ENCODE peak calls at places on chromosomes 1 and 21, in nine cellular contexts. S is GM23338, L is sigmoid colon, W is vagina, K is transverse colon, A is K562, H is suprapubic skin, Y is prostate gland, P is endothelial cell of umbilical vein. U is an unnamed sample.

GRCh38 chr1:23558140-23558871 is 995 bp downstream of the ID3 start:
- DNase-seq in P (peak), S (peak), K (peak), H (no peak), Y (peak), W (no peak), A (peak), L (peak), U (no peak)

GRCh38 chr21:44987301-44987885 is 47.6 kb downstream of the SLX9 start:
- DNase-seq in H (no peak), K (no peak), W (no peak), P (no peak), L (peak), S (no peak), Y (no peak), A (no peak), U (no peak)

GRCh38 chr1:43525995-43526394 is 4.7 kb upstream of the PTPRF start:
- DNase-seq in Y (no peak), S (no peak), K (no peak), A (no peak), W (no peak), L (no peak), H (no peak), P (no peak), U (no peak)

GRCh38 chr1:166975361-166976129 is at the start of gene ILDR2:
- DNase-seq in A (peak), S (peak), H (no peak), Y (peak), L (peak), P (peak), K (peak), W (no peak), U (peak)

GRCh38 chr1:187759934-187760333 is 931.2 kb downstream of the PLA2G4A start:
- DNase-seq in H (no peak), W (no peak), L (no peak), Y (no peak), A (no peak), S (no peak), K (no peak), P (no peak), U (no peak)

GRCh38 chr1:198380275-198380674 is 160.2 kb downstream of the ATP6V1G3 start:
- DNase-seq in W (no peak), K (no peak), H (no peak), A (no peak), Y (no peak), L (no peak), P (no peak), S (no peak), U (no peak)

GRCh38 chr1:88175120-88175630 is 508.9 kb upstream of the PKN2 start:
- DNase-seq in P (no peak), W (no peak), L (no peak), A (no peak), Y (no peak), H (no peak), S (peak), K (no peak), U (no peak)

GRCh38 chr1:16138772-16139221 is 17.1 kb downstream of the EPHA2 start:
- DNase-seq in L (no peak), A (no peak), P (peak), H (no peak), S (no peak), W (no peak), K (no peak), Y (no peak), U (no peak)

GRCh38 chr21:33414926-33415325 is 11.7 kb downstream of the IFNGR2 start:
- DNase-seq in L (no peak), P (no peak), S (no peak), Y (no peak), H (no peak), K (no peak), A (no peak), W (no peak), U (no peak)

GRCh38 chr1:2290171-2290578 is 62.1 kb downstream of the SKI start:
- DNase-seq in Y (no peak), P (no peak), L (no peak), K (no peak), H (no peak), W (no peak), A (peak), S (no peak), U (no peak)

GRCh38 chr1:226072347-226072746 is 9.8 kb downstream of the H3-3A start:
- DNase-seq in A (no peak), H (no peak), W (no peak), L (no peak), P (no peak), S (no peak), K (no peak), Y (no peak), U (no peak)

GRCh38 chr1:17260264-17260663 is 11.4 kb downstream of the PADI3 start:
- DNase-seq in P (no peak), Y (no peak), H (no peak), W (no peak), K (no peak), L (no peak), A (no peak), S (no peak), U (no peak)

GRCh38 chr1:59714966-59715365 is 99.8 kb upstream of the HOOK1 start:
- DNase-seq in H (no peak), L (no peak), S (no peak), P (no peak), K (no peak), Y (no peak), W (no peak), A (no peak), U (no peak)

GRCh38 chr1:178651742-178652141 is 73.3 kb upstream of the RALGPS2 start:
- DNase-seq in L (no peak), W (no peak), S (no peak), Y (no peak), K (no peak), H (no peak), P (no peak), A (no peak), U (no peak)

GRCh38 chr1:169529068-169529642 is 43.4 kb upstream of the SLC19A2 start:
- DNase-seq in H (no peak), A (no peak), S (peak), P (no peak), L (no peak), K (peak), Y (peak), W (no peak), U (no peak)

GRCh38 chr1:20086800-20087199 is 16.8 kb downstream of the PLA2G5 start:
- DNase-seq in S (no peak), L (no peak), K (no peak), Y (no peak), H (no peak), A (no peak), P (no peak), W (no peak), U (no peak)

GRCh38 chr1:203148127-203148526 is 20.6 kb downstream of the ADORA1 start:
- DNase-seq in P (no peak), L (no peak), A (peak), S (peak), H (no peak), W (no peak), Y (no peak), K (no peak), U (no peak)

GRCh38 chr1:47534417-47534816 is 96.6 kb downstream of the FOXD2 start:
- DNase-seq in P (no peak), H (no peak), Y (no peak), A (no peak), S (no peak), L (no peak), W (no peak), K (no peak), U (no peak)

GRCh38 chr1:185860876-185861275 is 126.7 kb downstream of the HMCN1 start:
- DNase-seq in K (no peak), P (no peak), Y (no peak), S (no peak), H (no peak), L (no peak), W (no peak), A (no peak), U (no peak)

GRCh38 chr1:179554394-179554793 is 21.4 kb downstream of the NPHS2 start:
- DNase-seq in A (no peak), L (no peak), P (no peak), H (no peak), K (no peak), Y (no peak), W (no peak), S (no peak), U (no peak)

GRCh38 chr21:41631564-41632461 is 123.9 kb upstream of the TMPRSS2 start:
- DNase-seq in L (no peak), A (no peak), W (no peak), Y (peak), S (no peak), P (no peak), K (peak), H (no peak), U (no peak)

GRCh38 chr1:17587693-17588047 is 48.2 kb downstream of the ARHGEF10L start:
- DNase-seq in K (no peak), S (peak), W (no peak), P (no peak), L (no peak), A (no peak), H (no peak), Y (no peak), U (no peak)

GRCh38 chr1:221723018-221723917 is 18.6 kb downstream of the DUSP10 start:
- DNase-seq in W (no peak), H (no peak), S (no peak), A (peak), L (no peak), P (no peak), Y (no peak), K (no peak), U (no peak)

GRCh38 chr1:156124557-156125483 is 10.3 kb downstream of the LMNA start:
- DNase-seq in K (peak), L (no peak), Y (peak), P (no peak), H (no peak), A (peak), W (no peak), S (peak), U (peak)
- TF ChIP-seq POLR2AphosphoS5 in K (peak), L (peak), Y (peak), P (no peak), H (no peak), A (no peak), W (peak), S (no peak), U (peak)

GRCh38 chr1:66984491-66984890 is 59.7 kb downstream of the MIER1 start:
- DNase-seq in L (no peak), P (no peak), Y (no peak), A (no peak), K (no peak), W (no peak), S (no peak), H (no peak), U (no peak)

GRCh38 chr1:66982561-66983285 is 57.9 kb downstream of the MIER1 start:
- DNase-seq in L (no peak), S (no peak), Y (no peak), P (no peak), H (no peak), K (no peak), W (no peak), A (no peak), U (no peak)

GRCh38 chr1:66985835-66986234 is 61.0 kb downstream of the MIER1 start:
- DNase-seq in P (no peak), Y (no peak), H (no peak), A (no peak), L (no peak), W (no peak), K (no peak), S (no peak), U (no peak)

GRCh38 chr1:66980745-66981367 is 56.1 kb downstream of the MIER1 start:
- DNase-seq in Y (no peak), A (no peak), K (no peak), W (no peak), H (no peak), P (peak), S (no peak), L (no peak), U (no peak)

GRCh38 chr1:66981679-66982078 is 56.9 kb downstream of the MIER1 start:
- DNase-seq in Y (no peak), S (no peak), A (no peak), K (peak), H (no peak), L (peak), P (no peak), W (no peak), U (no peak)
- H3K4me3 ChIP-seq in Y (peak), S (no peak), A (no peak), K (no peak), H (peak), L (peak), P (no peak), W (peak), U (no peak)

GRCh38 chr1:56434659-56435202 is 144.6 kb downstream of the PLPP3 start:
- DNase-seq in Y (no peak), A (no peak), P (no peak), S (peak), L (no peak), W (no peak), H (no peak), K (no peak), U (no peak)

GRCh38 chr1:56434025-56434424 is 145.3 kb downstream of the PLPP3 start:
- DNase-seq in S (no peak), A (no peak), Y (no peak), P (peak), L (no peak), K (no peak), H (no peak), W (no peak), U (no peak)

GRCh38 chr1:56436338-56436695 is 143.0 kb downstream of the PLPP3 start:
- DNase-seq in S (no peak), Y (no peak), P (no peak), K (no peak), A (no peak), H (no peak), L (no peak), W (no peak), U (no peak)

GRCh38 chr1:56436912-56437403 is 142.4 kb downstream of the PLPP3 start:
- DNase-seq in Y (no peak), K (no peak), A (no peak), L (no peak), H (no peak), P (no peak), W (no peak), S (peak), U (no peak)

DNA sequence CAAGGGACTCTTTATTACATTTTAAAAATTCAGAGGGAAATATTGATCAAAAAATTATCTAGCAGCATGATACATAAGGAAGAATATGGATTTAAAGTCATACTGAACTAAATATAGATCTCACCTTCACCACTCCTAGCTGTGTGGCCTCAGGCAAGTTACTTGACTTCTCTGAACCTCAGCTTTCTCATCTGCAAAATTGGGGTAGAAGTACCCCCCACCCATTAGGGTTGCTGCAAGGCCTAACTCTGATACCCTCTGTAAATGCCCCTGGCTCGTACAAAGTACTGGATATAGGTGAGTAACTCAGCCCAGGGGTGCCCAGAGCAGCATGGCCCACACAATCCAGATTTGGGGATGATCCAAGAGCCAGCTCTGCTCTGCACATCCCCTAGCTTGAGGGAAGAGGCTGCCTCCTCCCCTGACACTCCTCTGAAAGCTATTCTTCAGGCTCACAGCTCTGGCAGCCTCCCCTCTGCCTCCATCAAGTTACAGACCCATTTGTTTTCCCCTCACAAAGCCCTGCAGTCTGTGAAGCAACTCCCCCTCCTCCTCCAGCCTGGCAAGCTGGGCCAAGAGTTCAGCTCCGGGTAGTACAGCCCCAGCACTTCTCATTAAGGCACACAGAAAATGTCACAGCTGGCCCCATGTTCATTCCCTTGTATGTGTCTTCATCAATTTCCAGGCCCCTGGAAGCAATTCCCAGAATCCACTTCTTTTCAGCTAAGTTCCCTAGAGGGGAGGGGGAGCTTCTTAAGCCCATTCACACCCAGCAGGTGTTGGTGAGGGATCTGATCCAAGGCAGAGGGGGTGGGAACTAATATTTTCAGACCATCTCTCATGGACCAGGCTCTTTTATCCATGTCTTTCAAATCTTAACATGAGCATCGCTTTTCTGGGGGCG is 143.7 kb downstream of the PLPP3 start:
- DNase-seq in A (no peak), S (peak), K (no peak), P (no peak), Y (no peak), H (no peak), L (no peak), W (no peak), U (no peak)
- TF ChIP-seq POLR2AphosphoS5 in A (no peak), S (no peak), K (no peak), P (no peak), Y (no peak), H (no peak), L (no peak), W (no peak), U (no peak)

GRCh38 chr1:25691211-25691610 is 74.6 kb downstream of the MAN1C1 start:
- DNase-seq in P (no peak), S (no peak), L (no peak), H (no peak), A (no peak), W (no peak), Y (no peak), K (no peak), U (no peak)
- H3K4me3 ChIP-seq in P (no peak), S (no peak), L (no peak), H (no peak), A (no peak), W (no peak), Y (no peak), K (no peak), U (no peak)

DNA sequence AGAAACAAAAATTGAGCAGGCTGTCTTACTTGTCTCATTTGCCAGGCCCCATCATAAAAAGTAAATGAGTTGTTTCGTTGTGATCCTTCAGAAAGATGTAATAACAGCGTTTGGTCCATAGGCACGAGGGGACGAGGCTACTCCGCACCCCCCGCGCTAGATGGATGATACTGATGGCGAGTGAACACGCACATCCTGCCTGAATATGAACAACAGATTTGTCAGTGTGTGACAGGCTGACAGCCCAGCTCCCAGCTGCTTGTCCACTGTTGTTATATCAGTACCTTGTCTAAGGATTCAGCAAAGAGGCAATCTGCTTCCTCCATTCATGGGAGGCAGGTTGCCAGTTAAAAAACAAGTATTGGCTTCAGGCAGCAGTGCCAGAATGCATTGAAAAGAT is 223.5 kb downstream of the GPATCH2 start:
- DNase-seq in H (no peak), K (no peak), P (no peak), Y (no peak), S (no peak), A (no peak), L (no peak), W (no peak), U (no peak)
- TF ChIP-seq POLR2AphosphoS5 in H (no peak), K (no peak), P (no peak), Y (no peak), S (no peak), A (no peak), L (no peak), W (no peak), U (no peak)

DNA sequence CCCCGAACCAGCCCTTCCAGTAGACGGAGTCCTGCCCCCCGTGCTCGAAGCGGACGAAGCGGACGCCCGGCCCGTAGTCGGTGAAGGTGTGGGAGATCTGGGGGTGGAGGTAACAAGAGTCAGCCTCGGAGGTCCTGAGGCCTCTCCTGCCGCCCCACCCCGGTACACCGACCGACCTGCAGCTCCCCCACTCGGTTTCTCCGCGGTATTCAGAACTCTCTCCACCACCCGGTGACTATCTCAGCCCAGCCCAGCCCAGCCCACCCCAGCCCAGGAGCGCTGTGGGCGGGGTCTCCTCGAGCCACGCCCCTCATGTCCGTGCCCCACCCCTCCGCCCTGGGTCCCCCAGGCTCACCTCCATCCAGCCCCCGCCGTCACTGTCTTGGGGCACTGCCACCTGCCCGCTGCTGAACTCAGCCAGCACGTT is 5.5 kb downstream of the FBXO2 start:
- DNase-seq in P (no peak), W (no peak), H (no peak), A (peak), K (peak), L (no peak), Y (no peak), S (peak), U (no peak)
- H3K4me3 ChIP-seq in P (no peak), W (no peak), H (no peak), A (peak), K (no peak), L (no peak), Y (no peak), S (peak), U (no peak)